ENCODE peak calls at places on chromosomes 4 and X, in six cellular contexts. F is substantia nigra; N is GM04504; Q is RPMI7951; L is NCI-H1436; A is activated CD8-positive, alpha-beta memory T cell treated with anti-CD3 and anti-CD28 coated beads for 48 hours. C is an unnamed sample.

GRCh38 chr4:7656244-7656800 is 221.6 kb upstream of the PSAPL1 start:
- DNase-seq in N (no peak), L (no peak), F (no peak), A (no peak), Q (no peak), C (no peak)

GRCh38 chrX:71534773-71535544 is 2.1 kb downstream of the OGT start:
- DNase-seq in N (no peak), L (no peak), A (no peak), F (no peak), Q (no peak), C (no peak)

GRCh38 chrX:40818236-40818635 is 82.9 kb upstream of the MED14 start:
- DNase-seq in N (no peak), F (no peak), A (no peak), Q (no peak), L (no peak), C (no peak)

GRCh38 chrX:41491267-41492004 is 44.3 kb downstream of the NYX start:
- DNase-seq in F (no peak), A (no peak), Q (peak), N (peak), L (no peak), C (no peak)

GRCh38 chr4:81482344-81482743 is 10.6 kb upstream of the RASGEF1B start:
- DNase-seq in N (no peak), L (no peak), Q (no peak), F (no peak), A (no peak), C (no peak)

GRCh38 chrX:142054094-142054493 is 150.4 kb downstream of the MAGEC1 start:
- DNase-seq in A (no peak), F (no peak), N (no peak), L (no peak), Q (peak), C (no peak)

GRCh38 chrX:56786889-56787733 is 58.1 kb downstream of the NBDY start:
- DNase-seq in F (no peak), A (no peak), N (no peak), Q (no peak), L (no peak), C (no peak)

GRCh38 chr4:7759221-7759620 is 180.4 kb downstream of the AFAP1 start:
- DNase-seq in Q (no peak), A (no peak), F (no peak), N (no peak), L (no peak), C (no peak)

GRCh38 chr4:94711635-94712034 is 46.1 kb upstream of the BMPR1B start:
- DNase-seq in Q (no peak), A (no peak), F (no peak), N (no peak), L (no peak), C (no peak)

GRCh38 chr4:99852199-99852718 is 35.6 kb downstream of the DAPP1 start:
- DNase-seq in L (no peak), N (no peak), A (no peak), F (no peak), Q (no peak), C (no peak)

GRCh38 chr4:90349632-90350031 is 222.4 kb downstream of the CCSER1 start:
- DNase-seq in A (no peak), Q (no peak), L (no peak), F (no peak), N (no peak), C (no peak)

GRCh38 chr4:138401330-138401729 is 159.2 kb upstream of the SLC7A11 start:
- DNase-seq in A (no peak), L (no peak), Q (no peak), F (no peak), N (no peak), C (no peak)

GRCh38 chrX:7462110-7462509 is 314.2 kb upstream of the PUDP start:
- DNase-seq in A (no peak), F (no peak), Q (no peak), N (no peak), L (no peak), C (no peak)